ENCODE peak calls at places on chromosome 9, in nine cellular contexts. R is effector memory CD8-positive, alpha-beta T cell; D is foreskin fibroblast; H is CD4-positive, CD25-positive, alpha-beta regulatory T cell; Y is stimulated activated CD4-positive, alpha-beta T cell treated with anti-CD3 and anti-CD28 coated beads, Interleukin-4, amount 100 ng/mL, for 24 hours; E is RPMI8226; S is T follicular helper cell; T is MM.1S; A is T-cell. X is an unnamed sample.
A peak's percentile ranks its signal among the peaks of the same experiment; 100 is the strongest.

GRCh38 chr9:129750010-129750409 is 2.8 kb downstream of the PTGES start:
- DNase-seq in R (no peak), D (no peak), H (no peak), Y (no peak), E (no peak), S (no peak), T (no peak), A (no peak), X (peak; percentile 33)

GRCh38 chr9:93644397-93645088 is 68.2 kb downstream of the PHF2 start:
- DNase-seq in R (no peak), D (no peak), H (no peak), Y (no peak), E (no peak), S (no peak), T (no peak), A (peak; percentile 7), X (no peak)

GRCh38 chr9:136544549-136545064 is 1.2 kb downstream of the NOTCH1 start:
- DNase-seq in R (peak; percentile 33), D (no peak), H (no peak), Y (peak; percentile 62), E (peak; percentile 66), S (no peak), T (peak; percentile 30), A (peak; percentile 35), X (no peak)

GRCh38 chr9:133944746-133945135 is 47.4 kb downstream of the VAV2 start:
- DNase-seq in R (no peak), D (no peak), H (no peak), Y (no peak), E (no peak), S (no peak), T (no peak), A (no peak), X (peak; percentile 53)

GRCh38 chr9:104961238-104961637 is 33.3 kb upstream of the ABCA1 start:
- DNase-seq in R (peak; percentile 30), D (peak; percentile 67), H (peak; percentile 16), Y (peak; percentile 62), E (peak; percentile 80), S (peak; percentile 40), T (peak; percentile 86), A (no peak), X (peak; percentile 57)

GRCh38 chr9:96009690-96010477 is 134.4 kb downstream of the ERCC6L2 start:
- DNase-seq in R (peak; percentile 69), D (no peak), H (peak; percentile 34), Y (peak; percentile 52), E (peak; percentile 11), S (peak; percentile 12), T (peak; percentile 35), A (peak; percentile 46), X (peak; percentile 14)

GRCh38 chr9:115923903-115924668 is 229.5 kb upstream of the PAPPA start:
- DNase-seq in R (no peak), D (peak; percentile 96), H (no peak), Y (no peak), E (no peak), S (no peak), T (no peak), A (no peak), X (peak; percentile 96)

GRCh38 chr9:93479726-93480125 is 26.3 kb upstream of the FAM120AOS start:
- DNase-seq in R (no peak), D (peak; percentile 20), H (no peak), Y (no peak), E (no peak), S (no peak), T (no peak), A (no peak), X (no peak)

GRCh38 chr9:100426194-100426531 is 780 bp upstream of the MSANTD3 start:
- DNase-seq in R (no peak), D (no peak), H (no peak), Y (no peak), E (no peak), S (no peak), T (no peak), A (no peak), X (peak; percentile 6)

GRCh38 chr9:137410891-137411249 is 12.1 kb downstream of the EXD3 start:
- DNase-seq in R (no peak), D (no peak), H (no peak), Y (no peak), E (no peak), S (no peak), T (no peak), A (no peak), X (no peak)

GRCh38 chr9:14089051-14089798 is 224.7 kb downstream of the NFIB start:
- DNase-seq in R (no peak), D (no peak), H (no peak), Y (no peak), E (no peak), S (no peak), T (no peak), A (no peak), X (no peak)

GRCh38 chr9:114035221-114035844 is 42.8 kb downstream of the AMBP start:
- DNase-seq in R (no peak), D (no peak), H (no peak), Y (no peak), E (no peak), S (no peak), T (no peak), A (no peak), X (no peak)

GRCh38 chr9:114792396-114792795 is 13.4 kb downstream of the TNFSF15 start:
- DNase-seq in R (no peak), D (no peak), H (no peak), Y (no peak), E (no peak), S (no peak), T (no peak), A (no peak), X (no peak)